ENCODE peak calls at places on chromosomes 16 and 17, in nine cellular contexts. U is fibroblast of pulmonary artery, J is neural progenitor cell, T is HCT116, V is IMR-90, W is body of pancreas, Z is heart left ventricle, F is ovary, X is cardiac fibroblast. D is an unnamed sample.

GRCh38 chr16:74724820-74725549 is 24.3 kb upstream of the MLKL start:
- DNase-seq in V (peak), Z (no peak), J (no peak), U (peak), F (peak), X (peak), W (no peak), T (no peak), D (no peak)

GRCh38 chr16:84182680-84183571 is 3.9 kb downstream of the TAF1C start:
- DNase-seq in F (no peak), W (no peak), T (no peak), U (no peak), V (no peak), X (no peak), J (no peak), Z (no peak), D (no peak)

GRCh38 chr16:56191807-56192643 is 736 bp downstream of the GNAO1 start:
- DNase-seq in Z (no peak), T (no peak), F (peak), W (no peak), U (no peak), J (peak), X (no peak), V (no peak), D (peak)

GRCh38 chr17:33013596-33014375 is 22.1 kb downstream of the SPACA3 start:
- DNase-seq in T (no peak), J (no peak), U (no peak), W (no peak), Z (no peak), X (no peak), V (peak), F (no peak), D (peak)

GRCh38 chr16:84768798-84769177 is 51.0 kb upstream of the CRISPLD2 start:
- DNase-seq in Z (no peak), V (no peak), J (no peak), F (no peak), U (no peak), W (no peak), X (no peak), T (no peak), D (no peak)

GRCh38 chr16:31700200-31700529 is 172.5 kb downstream of the AHSP start:
- DNase-seq in V (no peak), F (no peak), W (no peak), J (no peak), U (no peak), Z (no peak), X (no peak), T (peak), D (no peak)

GRCh38 chr16:88339926-88340754 is 42.6 kb upstream of the ZNF469 start:
- DNase-seq in U (no peak), T (no peak), J (no peak), Z (no peak), V (no peak), F (no peak), W (no peak), X (no peak), D (no peak)

GRCh38 chr16:14186007-14186953 is 115.2 kb downstream of the MRTFB start:
- DNase-seq in W (no peak), Z (peak), V (peak), J (peak), X (peak), T (no peak), U (peak), F (no peak), D (peak)

GRCh38 chr16:79892278-79892677 is 291.7 kb upstream of the MAF start:
- DNase-seq in X (no peak), Z (no peak), W (no peak), V (no peak), J (no peak), T (no peak), F (no peak), U (no peak), D (no peak)

GRCh38 chr16:50303605-50304466 is 37.5 kb downstream of the ADCY7 start:
- DNase-seq in T (no peak), X (peak), V (peak), U (peak), W (peak), J (no peak), Z (peak), F (peak), D (peak)

GRCh38 chr16:89921699-89922476 is 1.3 kb upstream of the TUBB3 start:
- DNase-seq in U (peak), X (peak), F (peak), V (peak), T (peak), Z (peak), W (no peak), J (peak), D (peak)

GRCh38 chr17:37512442-37513070 is 22.9 kb downstream of the DUSP14 start:
- DNase-seq in U (no peak), X (no peak), Z (no peak), J (no peak), F (no peak), W (no peak), V (no peak), T (no peak), D (peak)

GRCh38 chr17:42459256-42459982 is 741 bp downstream of the ATP6V0A1 start:
- DNase-seq in F (peak), W (peak), J (peak), V (peak), Z (peak), U (peak), T (no peak), X (peak), D (peak)

GRCh38 chr16:1914759-1915387 is 3.3 kb downstream of the HS3ST6 start:
- DNase-seq in F (no peak), X (no peak), U (no peak), T (no peak), Z (no peak), J (no peak), V (no peak), W (no peak), D (no peak)

GRCh38 chr16:1915732-1916653 is 2.2 kb downstream of the HS3ST6 start:
- DNase-seq in W (no peak), F (no peak), T (no peak), Z (no peak), U (no peak), J (peak), X (no peak), V (no peak), D (no peak)

GRCh38 chr16:1917665-1918111 is 527 bp downstream of the HS3ST6 start:
- DNase-seq in T (no peak), U (no peak), Z (no peak), X (no peak), V (no peak), J (peak), F (no peak), W (no peak), D (no peak)

GRCh38 chr16:1917056-1917664 is 1.1 kb downstream of the HS3ST6 start:
- DNase-seq in T (no peak), Z (no peak), J (peak), U (no peak), F (no peak), W (no peak), V (no peak), X (no peak), D (no peak)

GRCh38 chr16:1916654-1916990 is 1.6 kb downstream of the HS3ST6 start:
- DNase-seq in F (no peak), T (no peak), V (no peak), U (no peak), J (peak), X (no peak), Z (no peak), W (no peak), D (peak)
- H3K4me3 ChIP-seq in F (no peak), T (no peak), V (no peak), U (no peak), J (peak), X (no peak), Z (no peak), W (no peak), D (no peak)

DNA sequence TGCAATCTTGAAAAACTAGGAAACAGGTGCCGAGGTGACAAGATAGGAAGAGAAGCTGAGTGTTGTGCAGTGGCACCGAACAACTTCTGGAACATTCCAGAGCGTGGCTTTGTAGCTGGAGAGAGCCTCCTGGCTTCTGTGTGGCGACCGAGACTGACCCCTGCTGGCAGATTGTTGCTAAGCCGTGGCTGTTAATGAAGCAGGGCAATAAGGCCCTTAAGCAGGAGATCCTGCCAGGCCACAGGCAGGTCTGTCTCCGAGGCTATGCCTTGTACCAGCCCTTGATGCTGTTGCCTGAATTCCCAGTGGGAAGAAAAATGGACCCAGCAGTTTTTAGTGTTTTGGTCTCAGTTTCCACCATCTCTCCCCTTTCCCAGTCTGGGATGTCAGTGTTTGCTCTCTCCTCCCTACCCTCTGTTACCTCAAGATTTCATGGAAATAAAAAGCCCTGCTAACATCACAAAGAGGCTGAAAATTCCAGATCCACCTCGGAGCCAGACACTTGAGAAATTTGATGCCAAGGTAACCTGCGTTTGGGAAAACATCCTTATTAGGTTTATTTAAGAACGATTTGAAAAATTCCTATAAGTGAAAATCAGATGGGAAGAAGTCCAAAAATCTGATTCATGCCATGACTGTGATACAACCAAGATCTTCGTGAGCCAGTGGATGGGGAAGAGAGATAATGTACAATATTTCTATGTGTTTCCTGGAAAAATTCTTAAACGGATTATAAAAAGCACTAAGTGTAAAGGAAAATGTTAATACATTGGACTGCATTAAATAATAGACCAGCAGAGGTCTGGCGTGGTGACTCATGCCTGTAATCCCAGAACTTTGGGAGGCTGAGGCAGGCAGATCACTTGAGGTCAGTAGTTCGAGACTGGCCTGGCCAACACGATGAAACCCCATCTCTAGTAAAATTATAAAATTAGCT is 265.1 kb downstream of the PRKCA start:
- DNase-seq in W (peak), Z (peak), J (peak), U (peak), X (peak), F (peak), T (peak), V (peak), D (peak)
- TF ChIP-seq CTCF in W (peak), Z (peak), J (peak), U (peak), X (peak), F (peak), T (peak), V (peak), D (peak)

GRCh38 chr17:4509923-4510614 is 11.4 kb downstream of the SPNS2 start:
- DNase-seq in U (no peak), X (no peak), J (no peak), T (no peak), F (no peak), W (no peak), V (no peak), Z (peak), D (no peak)
- H3K4me3 ChIP-seq in U (no peak), X (no peak), J (no peak), T (no peak), F (no peak), W (no peak), V (no peak), Z (no peak), D (no peak)

GRCh38 chr17:1883536-1883935 is 53.7 kb downstream of the RPA1 start:
- DNase-seq in U (no peak), X (no peak), W (no peak), T (no peak), F (no peak), Z (no peak), V (no peak), J (no peak), D (no peak)

GRCh38 chr17:1880851-1881630 is 51.2 kb downstream of the RPA1 start:
- DNase-seq in U (no peak), J (peak), X (no peak), T (no peak), Z (no peak), V (peak), F (no peak), W (no peak), D (no peak)

GRCh38 chr17:1888741-1889140 is 58.9 kb downstream of the RPA1 start:
- DNase-seq in U (no peak), T (no peak), W (no peak), Z (no peak), V (no peak), X (no peak), J (no peak), F (no peak), D (no peak)

GRCh38 chr17:1878419-1879121 is 48.8 kb downstream of the RPA1 start:
- DNase-seq in F (no peak), T (no peak), W (no peak), Z (no peak), J (no peak), V (no peak), U (no peak), X (no peak), D (no peak)

DNA sequence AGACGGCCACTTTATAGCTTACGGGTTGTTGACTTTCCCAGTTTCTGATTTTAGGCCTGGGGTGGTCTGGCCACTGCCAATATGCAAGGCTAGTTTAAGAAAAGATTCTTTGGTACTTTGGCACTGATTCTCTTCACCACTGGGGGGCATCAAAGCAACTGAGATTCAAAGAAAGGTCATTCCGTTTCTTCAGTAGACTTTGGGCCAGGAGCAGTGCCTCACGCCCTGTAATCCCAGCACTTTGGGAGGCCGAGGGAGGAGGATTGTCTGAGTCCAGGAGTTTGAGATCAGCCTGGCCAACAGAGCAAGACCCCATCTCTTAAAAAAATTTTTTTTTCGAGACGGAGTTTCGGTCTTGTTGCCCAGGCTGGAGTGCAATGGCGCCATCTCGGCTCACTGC is 53.0 kb downstream of the RPA1 start:
- DNase-seq in F (no peak), W (peak), T (no peak), J (peak), U (peak), X (peak), Z (no peak), V (peak), D (peak)
- TF ChIP-seq CTCF in F (no peak), W (peak), T (peak), J (peak), U (peak), X (peak), Z (peak), V (peak), D (peak)

DNA sequence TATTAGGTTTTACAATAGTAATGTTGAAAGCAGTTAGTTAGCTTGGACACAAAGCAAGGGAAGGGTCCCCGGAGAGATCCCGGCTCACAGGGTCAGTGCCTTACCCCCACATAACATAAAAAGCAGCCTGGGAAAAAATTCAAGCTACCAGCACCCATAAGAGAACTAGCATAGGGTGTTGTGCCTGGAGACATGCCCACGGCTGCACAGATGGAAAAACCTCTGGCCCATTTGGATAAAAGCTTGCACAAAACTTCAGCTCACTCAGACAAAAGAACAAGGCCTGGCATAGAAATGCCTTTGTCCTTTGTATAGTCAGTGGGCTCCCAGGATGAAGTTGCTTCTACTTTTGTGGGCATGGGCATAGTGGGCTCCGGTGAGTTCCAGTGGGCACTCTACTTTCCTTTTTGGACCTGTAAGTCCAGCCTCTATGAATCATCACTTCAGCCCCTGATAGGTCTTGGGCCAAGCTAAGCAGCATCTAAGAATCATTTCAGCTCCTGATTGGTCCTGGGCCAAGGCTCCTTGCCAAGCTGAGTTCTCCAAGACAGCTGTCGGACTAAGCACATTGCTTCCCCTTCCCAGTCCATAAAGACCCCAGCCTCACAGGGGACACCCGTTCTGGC is 1.3 kb upstream of the RDM1 start:
- DNase-seq in Z (no peak), J (no peak), W (no peak), T (no peak), X (peak), F (peak), U (peak), V (peak), D (no peak)
- H3K4me3 ChIP-seq in Z (no peak), J (no peak), W (no peak), T (no peak), X (no peak), F (no peak), U (no peak), V (no peak), D (no peak)

DNA sequence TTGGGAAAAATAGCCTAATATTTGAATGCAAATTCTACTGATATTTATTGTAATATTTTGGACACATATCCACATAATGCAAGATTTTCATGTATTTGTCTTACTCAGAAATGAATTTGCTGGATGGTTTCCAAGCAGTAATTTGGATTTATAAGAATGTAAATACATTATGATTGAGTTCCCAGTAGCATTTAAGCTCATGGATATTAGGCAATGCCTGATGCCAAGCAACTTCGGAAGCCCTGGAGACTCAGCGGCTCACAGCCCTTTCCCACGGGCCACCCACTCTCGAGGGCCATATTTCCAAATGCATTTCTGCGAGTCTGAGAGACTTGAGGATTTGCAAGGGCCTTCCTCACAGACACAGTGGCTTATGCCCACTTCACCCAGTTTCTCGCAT is 62.1 kb upstream of the MYOCD start:
- DNase-seq in F (no peak), U (peak), T (no peak), Z (no peak), J (no peak), V (peak), W (no peak), X (no peak), D (no peak)
- TF ChIP-seq CTCF in F (no peak), U (no peak), T (no peak), Z (no peak), J (no peak), V (no peak), W (no peak), X (no peak), D (no peak)

GRCh38 chr16:23682181-23682580 is 3.5 kb downstream of the PLK1 start:
- DNase-seq in W (no peak), U (peak), Z (no peak), X (peak), J (no peak), V (peak), F (no peak), T (no peak), D (no peak)
- H3K4me3 ChIP-seq in W (no peak), U (no peak), Z (no peak), X (no peak), J (no peak), V (no peak), F (no peak), T (no peak), D (no peak)